ENCODE peak calls at places on chromosome 4, in four cellular contexts. W is AG09309; V is stimulated activated CD8-positive, alpha-beta memory T cell treated with anti-CD3 and anti-CD28 coated beads, Interleukin-2, amount 100 ng/mL, for 1 hour; S is activated effector memory CD4-positive, alpha-beta T cell treated with Interleukin-2 at 50 U/mL for 16 hours. D is an unnamed sample.

GRCh38 chr4:17068885-17069284 is 170.4 kb upstream of the LDB2 start:
- DNase-seq in W (no peak), V (no peak), S (no peak), D (no peak)

GRCh38 chr4:188934320-188934975 is 795.2 kb downstream of the TRIML1 start:
- DNase-seq in S (no peak), W (peak; percentile 10), V (no peak), D (no peak)

GRCh38 chr4:99833766-99834165 is 17.1 kb downstream of the DAPP1 start:
- DNase-seq in W (no peak), V (no peak), S (no peak), D (no peak)

GRCh38 chr4:152779513-152780266 is at the start of the genes ARFIP1 and TIGD4:
- DNase-seq in V (peak; percentile 90), S (peak; percentile 92), W (peak; percentile 83), D (peak; percentile 85)

GRCh38 chr4:162162672-162163071 is 1.1 kb downstream of the FSTL5 start:
- DNase-seq in V (no peak), W (no peak), S (no peak), D (no peak)

GRCh38 chr4:128596115-128596514 is 213.4 kb upstream of the JADE1 start:
- DNase-seq in V (no peak), W (no peak), S (no peak), D (no peak)

GRCh38 chr4:109730294-109731051 is 603 bp upstream of the PLA2G12A start:
- DNase-seq in W (peak; percentile 7), S (no peak), V (no peak), D (no peak)

GRCh38 chr4:110631582-110632505 is 9.0 kb upstream of the PITX2 start:
- DNase-seq in V (no peak), S (no peak), W (peak; percentile 74), D (no peak)

GRCh38 chr4:122152699-122153328 is 683 bp downstream of the BLTP1 start:
- DNase-seq in V (peak; percentile 12), S (no peak), W (no peak), D (peak; percentile 6)

GRCh38 chr4:677431-678293 is 3.3 kb downstream of the MYL5 start:
- DNase-seq in V (no peak), W (no peak), S (no peak), D (no peak)

GRCh38 chr4:176631611-176632010 is 161.1 kb downstream of the VEGFC start:
- DNase-seq in W (no peak), S (no peak), V (no peak), D (no peak)

GRCh38 chr4:5460106-5460801 is 248.1 kb downstream of the EVC2 start:
- DNase-seq in S (no peak), V (no peak), W (no peak), D (no peak)

GRCh38 chr4:52744588-52744987 is 6.6 kb downstream of the ERVMER34-1 start:
- DNase-seq in W (no peak), V (no peak), S (no peak), D (no peak)

D was measured in T-helper 17 cell.